ENCODE peak calls at places on chromosomes 6 and 20, in four cellular contexts. O is tibial nerve; U is GM23248; N is CD4-positive, CD25-positive, alpha-beta regulatory T cell. T is an unnamed sample.
A peak's percentile ranks its signal among the peaks of the same experiment; 100 is the strongest.

GRCh38 chr20:61514805-61515505 is 262.9 kb downstream of the CDH4 start:
- DNase-seq in O (no peak), U (no peak), N (no peak), T (no peak)

GRCh38 chr6:17714879-17715860 is 8.4 kb upstream of the NUP153 start:
- DNase-seq in O (no peak), U (peak; percentile 93), N (peak; percentile 80), T (no peak)

GRCh38 chr6:6749791-6750434 is 161.4 kb downstream of the LY86 start:
- DNase-seq in O (peak; percentile 51), U (peak; percentile 95), N (peak; percentile 40), T (no peak)

GRCh38 chr6:75183099-75183541 is 22.7 kb downstream of the COL12A1 start:
- DNase-seq in O (peak; percentile 56), U (peak; percentile 79), N (no peak), T (no peak)

GRCh38 chr20:52230406-52230805 is 38.8 kb upstream of the ZFP64 start:
- DNase-seq in O (no peak), U (peak; percentile 62), N (no peak), T (no peak)

GRCh38 chr6:25122001-25122400 is 157.2 kb upstream of the CARMIL1 start:
- DNase-seq in O (no peak), U (peak; percentile 54), N (no peak), T (no peak)

GRCh38 chr6:30060634-30060981 is 457 bp upstream of the POLR1H start:
- DNase-seq in O (no peak), U (peak; percentile 84), N (peak; percentile 50), T (no peak)

GRCh38 chr6:10166031-10166430 is 248.8 kb downstream of the TFAP2A start:
- DNase-seq in O (no peak), U (no peak), N (no peak), T (no peak)

GRCh38 chr6:118468682-118469465 is 79.2 kb upstream of the PLN start:
- DNase-seq in O (no peak), U (peak; percentile 15), N (no peak), T (no peak)

GRCh38 chr6:138300469-138300868 is 77.2 kb upstream of the SMIM28 start:
- DNase-seq in O (no peak), U (no peak), N (no peak), T (no peak)

GRCh38 chr6:4637691-4638433 is 138.3 kb upstream of the CDYL start:
- DNase-seq in O (no peak), U (peak; percentile 86), N (peak; percentile 41), T (no peak)

GRCh38 chr20:56736285-56736857 is 107.3 kb downstream of the TFAP2C start:
- DNase-seq in O (no peak), U (no peak), N (no peak), T (no peak)

GRCh38 chr20:31861346-31862156 is 8.8 kb downstream of the DUSP15 start:
- DNase-seq in O (no peak), U (peak; percentile 71), N (peak; percentile 76), T (peak; percentile 76)

GRCh38 chr20:57009775-57010174 is 256.7 kb downstream of the BMP7 start:
- DNase-seq in O (no peak), U (no peak), N (no peak), T (no peak)

GRCh38 chr20:22816016-22816415 is 219.1 kb upstream of the SSTR4 start:
- DNase-seq in O (no peak), U (no peak), N (no peak), T (no peak)

GRCh38 chr6:34189806-34190503 is 44.1 kb upstream of the GRM4 start:
- DNase-seq in O (no peak), U (no peak), N (peak; percentile 26), T (no peak)

GRCh38 chr6:168196881-168197635 is 118.0 kb upstream of the FRMD1 start:
- DNase-seq in O (no peak), U (no peak), N (no peak), T (no peak)

GRCh38 chr20:23139524-23139923 is 53.4 kb upstream of the CD93 start:
- DNase-seq in O (no peak), U (no peak), N (no peak), T (no peak)

GRCh38 chr6:138563650-138564049 is 64.4 kb upstream of the NHSL1 start:
- DNase-seq in O (no peak), U (no peak), N (no peak), T (no peak)

GRCh38 chr20:61556116-61556515 is 304.1 kb downstream of the CDH4 start:
- DNase-seq in O (no peak), U (peak; percentile 89), N (no peak), T (no peak)

GRCh38 chr6:78908621-78909020 is 41.3 kb downstream of the IRAK1BP1 start:
- DNase-seq in O (no peak), U (peak; percentile 21), N (no peak), T (no peak)

GRCh38 chr6:44559486-44560270 is 172.2 kb downstream of the CDC5L start:
- DNase-seq in O (no peak), U (no peak), N (no peak), T (no peak)

GRCh38 chr6:44558315-44559227 is 171.1 kb downstream of the CDC5L start:
- DNase-seq in O (no peak), U (peak; percentile 20), N (no peak), T (no peak)

GRCh38 chr6:44561062-44561591 is 173.6 kb downstream of the CDC5L start:
- DNase-seq in O (no peak), U (no peak), N (no peak), T (no peak)

GRCh38 chr6:44561832-44562496 is 174.5 kb downstream of the CDC5L start:
- DNase-seq in O (no peak), U (no peak), N (no peak), T (no peak)

DNA sequence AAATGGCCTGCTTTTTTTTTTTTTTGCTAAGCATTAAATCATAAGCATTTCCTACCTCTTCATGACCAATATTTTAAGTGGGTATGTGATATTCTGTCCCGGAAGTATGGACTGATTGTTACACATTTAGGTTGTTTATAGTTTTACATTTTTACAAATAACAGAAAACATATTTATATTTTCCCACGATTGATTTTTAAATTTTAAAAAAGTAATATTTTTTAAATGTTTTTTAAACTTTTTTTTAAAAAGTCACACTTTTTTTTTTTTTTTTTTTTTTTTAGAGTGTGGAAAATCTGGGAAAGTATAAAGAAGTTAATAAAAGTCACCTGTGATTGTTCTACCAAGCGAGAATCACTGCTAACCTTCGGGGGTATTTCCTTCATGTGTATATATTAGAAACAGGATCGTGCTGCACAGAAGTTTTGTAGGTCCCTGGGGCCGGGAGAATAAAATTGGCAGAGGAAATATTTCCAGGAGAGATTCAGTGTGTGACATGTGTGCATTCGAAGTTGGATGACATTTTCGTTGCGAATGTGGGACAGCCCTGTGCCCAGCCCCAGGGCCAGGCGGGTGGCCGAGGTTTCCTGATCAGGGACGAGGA is 173.1 kb downstream of the CDC5L start:
- DNase-seq in O (no peak), U (no peak), N (no peak), T (no peak)
- H3K4me3 ChIP-seq in O (no peak overlapping the region), U (no peak overlapping the region), N (no peak overlapping the region), T (no peak overlapping the region)

GRCh38 chr6:13014551-13015378 is 298.2 kb downstream of the PHACTR1 start:
- DNase-seq in O (no peak), U (peak; percentile 22), N (no peak), T (no peak)
- H3K4me3 ChIP-seq in O (peak overlapping the region; percentile 57), U (peak overlapping the region; percentile 68), N (no peak overlapping the region), T (no peak overlapping the region)

GRCh38 chr6:122788663-122789062 is 395 bp upstream of the SMPDL3A start:
- DNase-seq in O (no peak), U (no peak), N (no peak), T (no peak)

GRCh38 chr6:122789862-122790739 is 1.0 kb downstream of the SMPDL3A start:
- DNase-seq in O (peak; percentile 45), U (peak; percentile 78), N (peak; percentile 5), T (no peak)

GRCh38 chr6:122792796-122793195 is 3.7 kb downstream of the SMPDL3A start:
- DNase-seq in O (no peak), U (no peak), N (no peak), T (no peak)

GRCh38 chr6:122789078-122789861 is at the start of gene SMPDL3A:
- DNase-seq in O (peak; percentile 58), U (peak; percentile 84), N (peak; percentile 3), T (peak; percentile 51)

DNA sequence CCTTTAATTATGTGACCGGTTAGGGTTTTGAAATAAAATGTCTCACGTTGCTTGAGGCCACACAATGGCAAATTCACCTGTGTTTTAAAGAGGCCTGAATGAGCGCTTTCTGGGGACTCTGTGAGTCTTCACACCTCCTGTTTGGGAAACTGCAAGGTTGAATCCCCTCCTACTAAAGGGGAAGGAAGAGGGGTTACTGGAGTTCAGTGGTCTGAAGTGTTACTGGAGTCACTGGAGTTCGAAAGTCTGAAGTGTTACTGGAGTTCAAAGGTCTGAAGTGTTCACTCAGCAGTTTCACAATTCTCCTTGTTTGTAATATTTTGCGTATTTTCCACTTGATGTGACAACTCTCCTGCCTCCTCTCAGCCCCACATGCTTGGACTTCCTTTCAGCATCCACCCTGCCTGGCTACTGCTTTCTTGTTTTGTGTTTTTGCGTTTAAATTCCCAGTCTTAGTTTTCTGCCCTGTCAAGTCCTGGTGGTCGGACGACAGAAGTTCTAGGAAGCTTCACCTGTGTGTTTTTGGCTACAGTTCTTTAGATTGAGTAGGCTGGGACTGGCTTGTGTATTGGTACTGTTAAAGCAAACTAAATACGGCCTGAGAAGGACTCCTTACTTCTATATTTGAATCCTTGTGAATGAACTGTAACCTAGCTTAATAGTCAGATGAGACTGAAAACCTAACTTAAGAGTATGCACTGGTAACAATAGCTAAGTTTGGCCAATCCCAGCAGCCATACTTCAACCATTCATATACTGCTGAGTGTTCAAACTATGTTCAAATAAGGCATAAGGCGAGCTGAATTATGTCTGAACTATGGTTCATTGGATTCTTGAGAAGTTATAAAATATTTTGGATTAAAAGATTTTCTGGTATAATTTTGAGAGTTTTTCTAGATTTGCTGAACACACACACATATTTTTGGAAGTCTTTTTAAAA is 2.0 kb downstream of the SMPDL3A start:
- DNase-seq in O (peak; percentile 18), U (no peak), N (no peak), T (no peak)
- H3K4me3 ChIP-seq in O (peak overlapping the region; percentile 88), U (peak overlapping the region; percentile 75), N (no peak overlapping the region), T (no peak overlapping the region)

GRCh38 chr20:53621482-53622246 is 28.0 kb upstream of the ZNF217 start:
- DNase-seq in O (peak; percentile 61), U (peak; percentile 91), N (peak; percentile 58), T (peak; percentile 59)

GRCh38 chr20:53626584-53626983 is 32.9 kb upstream of the ZNF217 start:
- DNase-seq in O (no peak), U (no peak), N (no peak), T (no peak)

GRCh38 chr20:53623454-53624206 is 30.0 kb upstream of the ZNF217 start:
- DNase-seq in O (peak; percentile 76), U (peak; percentile 91), N (peak; percentile 53), T (peak; percentile 82)

GRCh38 chr20:53623127-53623453 is 29.5 kb upstream of the ZNF217 start:
- DNase-seq in O (no peak), U (no peak), N (no peak), T (no peak)

DNA sequence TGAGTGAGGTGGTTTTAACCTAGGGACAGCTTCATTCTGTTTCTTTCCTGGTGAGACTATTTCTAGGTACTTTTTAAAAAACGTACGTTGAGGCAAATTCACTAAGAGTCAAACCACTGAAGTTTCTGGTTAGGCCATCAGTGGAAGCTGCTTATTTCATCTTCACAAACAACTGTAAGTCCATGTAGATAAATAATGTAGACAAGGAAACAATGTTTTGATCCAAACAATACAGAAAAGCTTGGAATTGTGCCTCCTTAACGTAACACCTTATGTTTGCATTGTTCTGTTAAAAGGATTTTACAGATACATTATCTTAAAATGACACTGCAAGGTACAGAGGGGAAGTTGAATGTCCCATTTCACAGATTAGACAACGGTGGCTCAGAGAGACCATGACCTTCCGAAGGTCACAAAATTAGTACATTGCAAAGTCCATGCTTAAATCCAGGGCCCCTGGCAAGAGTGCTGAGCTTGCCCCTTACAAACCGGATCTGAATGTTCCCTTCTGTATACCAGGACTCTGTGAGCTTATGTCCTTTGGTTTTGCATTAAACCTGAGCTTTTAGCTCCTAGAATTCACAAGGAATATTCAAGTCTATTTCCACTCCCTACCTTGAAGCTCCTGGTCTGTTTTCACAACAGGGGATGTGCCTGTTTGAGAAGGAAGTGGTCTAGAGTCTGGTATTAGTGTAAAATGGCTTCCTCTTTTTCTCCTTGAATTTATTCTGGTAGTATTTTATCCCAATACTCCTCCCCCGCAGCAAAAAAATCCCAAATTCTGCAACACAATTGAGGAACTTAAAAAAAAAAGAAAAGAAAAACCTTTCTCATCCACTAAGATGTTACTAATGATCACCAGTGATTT is 28.8 kb upstream of the ZNF217 start:
- DNase-seq in O (no peak), U (no peak), N (peak; percentile 49), T (no peak)
- H3K4me3 ChIP-seq in O (no peak overlapping the region), U (peak overlapping the region; percentile 65), N (peak overlapping the region; percentile 85), T (no peak overlapping the region)